ENCODE peak calls at places on chromosomes 5 and 9, in seven cellular contexts. C is A549; T is pancreas; D is fibroblast of lung; Z is psoas muscle; M is CD8-positive, alpha-beta T cell; W is ovary. U is an unnamed sample.

GRCh38 chr9:94644543-94644942 is 5.2 kb upstream of the FBP1 start:
- DNase-seq in C (no peak), T (no peak), D (no peak), Z (no peak), M (no peak), W (no peak), U (no peak)

GRCh38 chr5:163626904-163627434 is 121.5 kb downstream of the MAT2B start:
- DNase-seq in C (no peak), T (no peak), D (no peak), Z (no peak), M (no peak), W (no peak), U (no peak)

GRCh38 chr5:108259306-108259705 is 122.6 kb downstream of the FBXL17 start:
- DNase-seq in C (no peak), T (no peak), D (peak; percentile 23), Z (no peak), M (no peak), W (no peak), U (peak; percentile 10)

GRCh38 chr5:38940230-38940858 is 94.5 kb downstream of the OSMR start:
- DNase-seq in C (no peak), T (no peak), D (no peak), Z (no peak), M (no peak), W (no peak), U (no peak)

GRCh38 chr9:117825609-117826347 is 121.6 kb downstream of the TLR4 start:
- DNase-seq in C (no peak), T (no peak), D (no peak), Z (no peak), M (peak; percentile 27), W (no peak), U (no peak)

GRCh38 chr9:124257070-124257864 is 482 bp upstream of the NEK6 start:
- DNase-seq in C (no peak), T (no peak), D (no peak), Z (peak; percentile 48), M (no peak), W (no peak), U (peak; percentile 39)

GRCh38 chr5:180324633-180324955 is 28.5 kb downstream of the GFPT2 start:
- DNase-seq in C (no peak), T (no peak), D (no peak), Z (no peak), M (no peak), W (no peak), U (no peak)

GRCh38 chr5:19555436-19555835 is 432.6 kb downstream of the CDH18 start:
- DNase-seq in C (no peak), T (no peak), D (no peak), Z (no peak), M (no peak), W (no peak), U (no peak)

GRCh38 chr5:56638768-56639238 is 176.5 kb upstream of the MAP3K1 start:
- DNase-seq in C (no peak), T (no peak), D (no peak), Z (no peak), M (no peak), W (no peak), U (no peak)

GRCh38 chr5:138620661-138621224 is 45.5 kb upstream of the HSPA9 start:
- DNase-seq in C (no peak), T (no peak), D (no peak), Z (no peak), M (no peak), W (no peak), U (no peak)

GRCh38 chr5:96096724-96097123 is 135.1 kb upstream of the ELL2 start:
- DNase-seq in C (no peak), T (no peak), D (no peak), Z (no peak), M (no peak), W (no peak), U (no peak)

GRCh38 chr9:134064711-134065110 is 3.1 kb downstream of the BRD3 start:
- DNase-seq in C (no peak), T (peak; percentile 26), D (no peak), Z (no peak), M (no peak), W (no peak), U (no peak)

GRCh38 chr5:54360089-54360488 is 49.7 kb upstream of the ARL15 start:
- DNase-seq in C (peak; percentile 53), T (no peak), D (peak; percentile 16), Z (no peak), M (no peak), W (no peak), U (peak; percentile 22)

GRCh38 chr5:133247881-133248642 is 196.2 kb downstream of the HSPA4 start:
- DNase-seq in C (peak; percentile 90), T (peak; percentile 70), D (peak; percentile 71), Z (peak; percentile 80), M (no peak), W (no peak), U (peak; percentile 36)

GRCh38 chr5:72661405-72661804 is 154.2 kb upstream of the ZNF366 start:
- DNase-seq in C (peak; percentile 19), T (no peak), D (peak; percentile 32), Z (no peak), M (no peak), W (no peak), U (peak; percentile 49)

GRCh38 chr9:8660383-8660782 is 860.8 kb upstream of the DMAC1 start:
- DNase-seq in C (no peak), T (peak; percentile 67), D (peak; percentile 76), Z (peak; percentile 76), M (no peak), W (peak; percentile 66), U (peak; percentile 83)

GRCh38 chr5:59236996-59237395 is 654.1 kb downstream of the RAB3C start:
- DNase-seq in C (no peak), T (no peak), D (peak; percentile 20), Z (no peak), M (no peak), W (no peak), U (peak; percentile 62)

GRCh38 chr5:83104031-83104430 is 26.7 kb downstream of the XRCC4 start:
- DNase-seq in C (no peak), T (no peak), D (no peak), Z (no peak), M (no peak), W (no peak), U (no peak)

GRCh38 chr5:40027395-40027794 is 602.6 kb upstream of the DAB2 start:
- DNase-seq in C (no peak), T (no peak), D (no peak), Z (no peak), M (no peak), W (no peak), U (no peak)

GRCh38 chr5:141672071-141672855 is 9.8 kb downstream of the ARAP3 start:
- DNase-seq in C (no peak), T (no peak), D (no peak), Z (no peak), M (no peak), W (no peak), U (no peak)

GRCh38 chr5:82707741-82708140 is 369.5 kb downstream of the TMEM167A start:
- DNase-seq in C (no peak), T (no peak), D (no peak), Z (no peak), M (no peak), W (no peak), U (peak; percentile 38)

GRCh38 chr9:119221281-119221680 is 148.0 kb downstream of the BRINP1 start:
- DNase-seq in C (no peak), T (no peak), D (no peak), Z (no peak), M (no peak), W (no peak), U (no peak)

GRCh38 chr9:224540-225520 is 10.2 kb downstream of the DOCK8 start:
- DNase-seq in C (peak; percentile 22), T (no peak), D (no peak), Z (no peak), M (no peak), W (no peak), U (no peak)
- H3K4me3 ChIP-seq in C (no peak overlapping the region), T (no peak overlapping the region), D (no peak overlapping the region), Z (no peak overlapping the region), M (no peak overlapping the region), W (no peak overlapping the region), U (no peak overlapping the region)

GRCh38 chr9:2729721-2730120 is 12.4 kb downstream of the KCNV2 start:
- DNase-seq in C (no peak), T (no peak), D (peak; percentile 18), Z (no peak), M (no peak), W (no peak), U (no peak)

GRCh38 chr9:2725929-2726328 is 8.6 kb downstream of the KCNV2 start:
- DNase-seq in C (no peak), T (no peak), D (peak; percentile 38), Z (no peak), M (no peak), W (no peak), U (no peak)

GRCh38 chr9:2729003-2729402 is 11.7 kb downstream of the KCNV2 start:
- DNase-seq in C (no peak), T (no peak), D (peak; percentile 33), Z (no peak), M (no peak), W (no peak), U (peak; percentile 35)

GRCh38 chr9:2726620-2727335 is 9.5 kb downstream of the KCNV2 start:
- DNase-seq in C (no peak), T (no peak), D (no peak), Z (no peak), M (no peak), W (no peak), U (no peak)

GRCh38 chr9:2727966-2728613 is 10.8 kb downstream of the KCNV2 start:
- DNase-seq in C (peak; percentile 69), T (peak; percentile 53), D (peak; percentile 80), Z (no peak), M (no peak), W (peak; percentile 41), U (peak; percentile 63)
- TF ChIP-seq CTCF in C (peak; percentile 78), T (no peak), D (peak; percentile 86), Z (peak; percentile 77), M (no peak), W (peak; percentile 79), U (peak; percentile 86)

GRCh38 chr5:149410071-149410470 is 31.0 kb upstream of the IL17B start:
- DNase-seq in C (no peak), T (no peak), D (no peak), Z (no peak), M (no peak), W (peak; percentile 13), U (no peak)

GRCh38 chr5:149407331-149408251 is 28.5 kb upstream of the IL17B start:
- DNase-seq in C (no peak), T (no peak), D (no peak), Z (no peak), M (no peak), W (no peak), U (no peak)

GRCh38 chr5:149410721-149411432 is 31.8 kb upstream of the IL17B start:
- DNase-seq in C (no peak), T (no peak), D (peak; percentile 65), Z (no peak), M (no peak), W (peak; percentile 25), U (no peak)

GRCh38 chr5:149408252-149409099 is 29.4 kb upstream of the IL17B start:
- DNase-seq in C (no peak), T (no peak), D (no peak), Z (no peak), M (no peak), W (peak; percentile 9), U (no peak)

GRCh38 chr5:149409268-149409948 is 30.3 kb upstream of the IL17B start:
- DNase-seq in C (no peak), T (no peak), D (no peak), Z (no peak), M (no peak), W (peak; percentile 10), U (no peak)
- H3K4me3 ChIP-seq in C (no peak overlapping the region), T (peak overlapping the region; percentile 7), D (peak overlapping the region; percentile 88), Z (peak overlapping the region; percentile 59), M (no peak overlapping the region), W (peak overlapping the region; percentile 54), U (peak overlapping the region; percentile 56)

GRCh38 chr5:43042626-43043399 is 2.7 kb upstream of the ANXA2R start:
- DNase-seq in C (peak; percentile 85), T (peak; percentile 62), D (peak; percentile 87), Z (peak; percentile 90), M (peak; percentile 72), W (peak; percentile 73), U (peak; percentile 81)
- TF ChIP-seq CTCF in C (peak; percentile 37), T (no peak), D (peak; percentile 14), Z (no peak), M (no peak), W (no peak), U (no peak)